ENCODE peak calls at places on chromosome 6, in seven cellular contexts. One of them, this sample, is unnamed.

GRCh38 chr6:149242883-149243282 is 74.6 kb upstream of the TAB2 start:
- DNase-seq in MM.1S: no peak
- DNase-seq in AG04450: no peak
- DNase-seq in endothelial cell: no peak
- DNase-seq in tibial nerve: no peak
- DNase-seq in gastrocnemius medialis: no peak
- DNase-seq in lower leg skin: no peak
- DNase-seq in this sample: no peak

GRCh38 chr6:80143312-80143960 is 37.0 kb downstream of the BCKDHB start:
- DNase-seq in MM.1S: no peak
- DNase-seq in AG04450: peak
- DNase-seq in endothelial cell: no peak
- DNase-seq in tibial nerve: peak
- DNase-seq in gastrocnemius medialis: no peak
- DNase-seq in lower leg skin: peak
- DNase-seq in this sample: no peak

GRCh38 chr6:157151989-157152388 is 171.3 kb downstream of the TMEM242 start:
- DNase-seq in MM.1S: no peak
- DNase-seq in AG04450: no peak
- DNase-seq in endothelial cell: no peak
- DNase-seq in tibial nerve: no peak
- DNase-seq in gastrocnemius medialis: no peak
- DNase-seq in lower leg skin: no peak
- DNase-seq in this sample: no peak

GRCh38 chr6:144265390-144265789 is 19.7 kb upstream of the UTRN start:
- DNase-seq in MM.1S: peak
- DNase-seq in AG04450: no peak
- DNase-seq in endothelial cell: peak
- DNase-seq in tibial nerve: no peak
- DNase-seq in gastrocnemius medialis: no peak
- DNase-seq in lower leg skin: no peak
- DNase-seq in this sample: peak

GRCh38 chr6:161498359-161498758 is 224.5 kb upstream of the AGPAT4 start:
- DNase-seq in MM.1S: no peak
- DNase-seq in AG04450: no peak
- DNase-seq in endothelial cell: peak
- DNase-seq in tibial nerve: no peak
- DNase-seq in gastrocnemius medialis: peak
- DNase-seq in lower leg skin: no peak
- DNase-seq in this sample: no peak

GRCh38 chr6:104589940-104590339 is 269.8 kb downstream of the HACE1 start:
- DNase-seq in MM.1S: no peak
- DNase-seq in AG04450: no peak
- DNase-seq in endothelial cell: no peak
- DNase-seq in tibial nerve: no peak
- DNase-seq in gastrocnemius medialis: no peak
- DNase-seq in lower leg skin: no peak
- DNase-seq in this sample: no peak

GRCh38 chr6:163668061-163668426 is 253.5 kb downstream of the QKI start:
- DNase-seq in MM.1S: no peak
- DNase-seq in AG04450: no peak
- DNase-seq in endothelial cell: no peak
- DNase-seq in tibial nerve: no peak
- DNase-seq in gastrocnemius medialis: no peak
- DNase-seq in lower leg skin: no peak
- DNase-seq in this sample: no peak

GRCh38 chr6:22219916-22220315 is 76.9 kb downstream of the PRL start:
- DNase-seq in MM.1S: no peak
- DNase-seq in AG04450: no peak
- DNase-seq in endothelial cell: no peak
- DNase-seq in tibial nerve: no peak
- DNase-seq in gastrocnemius medialis: no peak
- DNase-seq in lower leg skin: no peak
- DNase-seq in this sample: no peak

GRCh38 chr6:158028876-158029275 is 47.2 kb downstream of the SYNJ2 start:
- DNase-seq in MM.1S: no peak
- DNase-seq in AG04450: no peak
- DNase-seq in endothelial cell: no peak
- DNase-seq in tibial nerve: no peak
- DNase-seq in gastrocnemius medialis: no peak
- DNase-seq in lower leg skin: no peak
- DNase-seq in this sample: no peak

GRCh38 chr6:79005024-79005423 is 73.0 kb downstream of the PHIP start:
- DNase-seq in MM.1S: no peak
- DNase-seq in AG04450: no peak
- DNase-seq in endothelial cell: no peak
- DNase-seq in tibial nerve: no peak
- DNase-seq in gastrocnemius medialis: no peak
- DNase-seq in lower leg skin: no peak
- DNase-seq in this sample: no peak

GRCh38 chr6:168615837-168616236 is 174.9 kb downstream of the SMOC2 start:
- DNase-seq in MM.1S: no peak
- DNase-seq in AG04450: no peak
- DNase-seq in endothelial cell: no peak
- DNase-seq in tibial nerve: no peak
- DNase-seq in gastrocnemius medialis: no peak
- DNase-seq in lower leg skin: peak
- DNase-seq in this sample: no peak

GRCh38 chr6:27669278-27669797 is 196.4 kb upstream of the ZNF184 start:
- DNase-seq in MM.1S: no peak
- DNase-seq in AG04450: no peak
- DNase-seq in endothelial cell: no peak
- DNase-seq in tibial nerve: no peak
- DNase-seq in gastrocnemius medialis: no peak
- DNase-seq in lower leg skin: no peak
- DNase-seq in this sample: no peak

GRCh38 chr6:146095481-146095880 is 66.6 kb downstream of the GRM1 start:
- DNase-seq in MM.1S: no peak
- DNase-seq in AG04450: no peak
- DNase-seq in endothelial cell: no peak
- DNase-seq in tibial nerve: no peak
- DNase-seq in gastrocnemius medialis: no peak
- DNase-seq in lower leg skin: no peak
- DNase-seq in this sample: no peak

GRCh38 chr6:55679503-55679902 is 100.5 kb upstream of the HMGCLL1 start:
- DNase-seq in MM.1S: no peak
- DNase-seq in AG04450: no peak
- DNase-seq in endothelial cell: no peak
- DNase-seq in tibial nerve: no peak
- DNase-seq in gastrocnemius medialis: no peak
- DNase-seq in lower leg skin: no peak
- DNase-seq in this sample: no peak

GRCh38 chr6:22349051-22349450 is 52.2 kb upstream of the PRL start:
- DNase-seq in MM.1S: no peak
- DNase-seq in AG04450: no peak
- DNase-seq in endothelial cell: no peak
- DNase-seq in tibial nerve: no peak
- DNase-seq in gastrocnemius medialis: no peak
- DNase-seq in lower leg skin: no peak
- DNase-seq in this sample: no peak

GRCh38 chr6:106535012-106535411 is 94.3 kb downstream of the RTN4IP1 start:
- DNase-seq in MM.1S: no peak
- DNase-seq in AG04450: no peak
- DNase-seq in endothelial cell: no peak
- DNase-seq in tibial nerve: no peak
- DNase-seq in gastrocnemius medialis: no peak
- DNase-seq in lower leg skin: no peak
- DNase-seq in this sample: no peak

GRCh38 chr6:126307859-126308258 is 32.1 kb upstream of the CENPW start:
- DNase-seq in MM.1S: no peak
- DNase-seq in AG04450: peak
- DNase-seq in endothelial cell: no peak
- DNase-seq in tibial nerve: no peak
- DNase-seq in gastrocnemius medialis: peak
- DNase-seq in lower leg skin: no peak
- DNase-seq in this sample: no peak

GRCh38 chr6:123208111-123208510 is 212.1 kb downstream of the CLVS2 start:
- DNase-seq in MM.1S: no peak
- DNase-seq in AG04450: no peak
- DNase-seq in endothelial cell: no peak
- DNase-seq in tibial nerve: no peak
- DNase-seq in gastrocnemius medialis: no peak
- DNase-seq in lower leg skin: no peak
- DNase-seq in this sample: no peak

GRCh38 chr6:115753446-115753845 is 307.2 kb downstream of the FRK start:
- DNase-seq in MM.1S: no peak
- DNase-seq in AG04450: no peak
- DNase-seq in endothelial cell: no peak
- DNase-seq in tibial nerve: no peak
- DNase-seq in gastrocnemius medialis: no peak
- DNase-seq in lower leg skin: no peak
- DNase-seq in this sample: no peak

GRCh38 chr6:88380083-88380482 is 213.9 kb upstream of the CNR1 start:
- DNase-seq in MM.1S: no peak
- DNase-seq in AG04450: no peak
- DNase-seq in endothelial cell: no peak
- DNase-seq in tibial nerve: peak
- DNase-seq in gastrocnemius medialis: peak
- DNase-seq in lower leg skin: peak
- DNase-seq in this sample: no peak

GRCh38 chr6:21138359-21139094 is 455.0 kb upstream of the SOX4 start:
- DNase-seq in MM.1S: no peak
- DNase-seq in AG04450: no peak
- DNase-seq in endothelial cell: no peak
- DNase-seq in tibial nerve: no peak
- DNase-seq in gastrocnemius medialis: no peak
- DNase-seq in lower leg skin: no peak
- DNase-seq in this sample: no peak

GRCh38 chr6:166237611-166238010 is 70.0 kb upstream of the TBXT start:
- DNase-seq in MM.1S: no peak
- DNase-seq in AG04450: no peak
- DNase-seq in endothelial cell: no peak
- DNase-seq in tibial nerve: no peak
- DNase-seq in gastrocnemius medialis: no peak
- DNase-seq in lower leg skin: no peak
- DNase-seq in this sample: no peak

GRCh38 chr6:126086560-126086959 is 100.2 kb downstream of the TRMT11 start:
- DNase-seq in MM.1S: no peak
- DNase-seq in AG04450: no peak
- DNase-seq in endothelial cell: no peak
- DNase-seq in tibial nerve: no peak
- DNase-seq in gastrocnemius medialis: no peak
- DNase-seq in lower leg skin: no peak
- DNase-seq in this sample: no peak

GRCh38 chr6:124795879-124796838 is 166.1 kb upstream of the RNF217 start:
- DNase-seq in MM.1S: peak
- DNase-seq in AG04450: no peak
- DNase-seq in endothelial cell: peak
- DNase-seq in tibial nerve: no peak
- DNase-seq in gastrocnemius medialis: no peak
- DNase-seq in lower leg skin: no peak
- DNase-seq in this sample: no peak
- TF ChIP-seq CTCF in MM.1S: peak
- TF ChIP-seq CTCF in AG04450: no peak
- TF ChIP-seq CTCF in endothelial cell: peak
- TF ChIP-seq CTCF in tibial nerve: peak
- TF ChIP-seq CTCF in gastrocnemius medialis: peak
- TF ChIP-seq CTCF in lower leg skin: no peak
- TF ChIP-seq CTCF in this sample: peak

GRCh38 chr6:160102956-160103824 is 18.4 kb upstream of the SLC22A1 start:
- DNase-seq in MM.1S: no peak
- DNase-seq in AG04450: no peak
- DNase-seq in endothelial cell: peak
- DNase-seq in tibial nerve: no peak
- DNase-seq in gastrocnemius medialis: no peak
- DNase-seq in lower leg skin: no peak
- DNase-seq in this sample: peak
- TF ChIP-seq CTCF in MM.1S: no peak
- TF ChIP-seq CTCF in AG04450: peak
- TF ChIP-seq CTCF in endothelial cell: peak
- TF ChIP-seq CTCF in tibial nerve: no peak
- TF ChIP-seq CTCF in gastrocnemius medialis: peak
- TF ChIP-seq CTCF in lower leg skin: no peak
- TF ChIP-seq CTCF in this sample: peak

GRCh38 chr6:109397020-109397419 is 14.8 kb upstream of the CD164 start:
- DNase-seq in MM.1S: no peak
- DNase-seq in AG04450: no peak
- DNase-seq in endothelial cell: no peak
- DNase-seq in tibial nerve: no peak
- DNase-seq in gastrocnemius medialis: no peak
- DNase-seq in lower leg skin: peak
- DNase-seq in this sample: no peak
- TF ChIP-seq CTCF in MM.1S: peak
- TF ChIP-seq CTCF in AG04450: peak
- TF ChIP-seq CTCF in endothelial cell: no peak
- TF ChIP-seq CTCF in tibial nerve: peak
- TF ChIP-seq CTCF in gastrocnemius medialis: peak
- TF ChIP-seq CTCF in lower leg skin: no peak
- TF ChIP-seq CTCF in this sample: peak

GRCh38 chr6:41092421-41093140 is 19.8 kb downstream of the NFYA start:
- DNase-seq in MM.1S: peak
- DNase-seq in AG04450: no peak
- DNase-seq in endothelial cell: no peak
- DNase-seq in tibial nerve: no peak
- DNase-seq in gastrocnemius medialis: no peak
- DNase-seq in lower leg skin: no peak
- DNase-seq in this sample: peak

GRCh38 chr6:41093729-41094128 is 21.0 kb downstream of the NFYA start:
- DNase-seq in MM.1S: no peak
- DNase-seq in AG04450: no peak
- DNase-seq in endothelial cell: no peak
- DNase-seq in tibial nerve: no peak
- DNase-seq in gastrocnemius medialis: peak
- DNase-seq in lower leg skin: no peak
- DNase-seq in this sample: no peak

GRCh38 chr6:41100871-41101287 is 28.1 kb downstream of the NFYA start:
- DNase-seq in MM.1S: no peak
- DNase-seq in AG04450: no peak
- DNase-seq in endothelial cell: peak
- DNase-seq in tibial nerve: no peak
- DNase-seq in gastrocnemius medialis: no peak
- DNase-seq in lower leg skin: no peak
- DNase-seq in this sample: no peak

GRCh38 chr6:41098366-41098765 is 25.6 kb downstream of the NFYA start:
- DNase-seq in MM.1S: no peak
- DNase-seq in AG04450: no peak
- DNase-seq in endothelial cell: no peak
- DNase-seq in tibial nerve: no peak
- DNase-seq in gastrocnemius medialis: no peak
- DNase-seq in lower leg skin: no peak
- DNase-seq in this sample: no peak

DNA sequence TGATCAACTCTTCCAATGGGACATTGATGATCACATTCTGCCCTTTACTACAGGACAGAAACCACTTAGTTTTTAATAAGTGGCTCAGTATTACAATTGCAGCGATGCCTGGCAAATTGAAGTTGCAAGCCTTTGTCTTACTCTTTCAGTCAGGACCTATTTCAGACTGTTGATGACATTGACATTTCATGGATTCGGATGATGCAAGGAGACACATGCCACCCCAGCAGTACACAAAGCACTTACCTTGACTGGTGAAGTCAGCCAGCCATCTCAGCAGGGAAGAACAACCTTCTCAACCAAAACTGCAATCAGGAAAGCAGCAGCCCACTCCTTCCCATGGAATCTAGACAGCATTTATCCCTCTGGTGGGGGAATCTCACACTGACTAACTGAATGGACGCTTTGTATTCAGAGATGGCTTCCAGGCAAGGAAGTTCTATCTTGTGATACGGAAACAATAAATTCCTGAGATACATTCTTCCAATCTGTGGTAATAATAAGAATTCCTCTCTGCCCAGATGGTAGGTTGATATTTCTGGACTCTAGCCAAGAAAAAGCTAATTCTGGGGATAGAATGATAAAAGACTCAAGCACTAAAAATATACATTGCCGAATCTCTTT is 24.8 kb downstream of the NFYA start:
- DNase-seq in MM.1S: no peak
- DNase-seq in AG04450: no peak
- DNase-seq in endothelial cell: no peak
- DNase-seq in tibial nerve: no peak
- DNase-seq in gastrocnemius medialis: no peak
- DNase-seq in lower leg skin: no peak
- DNase-seq in this sample: no peak
- TF ChIP-seq CTCF in MM.1S: no peak
- TF ChIP-seq CTCF in AG04450: peak
- TF ChIP-seq CTCF in endothelial cell: no peak
- TF ChIP-seq CTCF in tibial nerve: no peak
- TF ChIP-seq CTCF in gastrocnemius medialis: no peak
- TF ChIP-seq CTCF in lower leg skin: no peak
- TF ChIP-seq CTCF in this sample: no peak

This sample was measured in GM13977.